ENCODE peak calls at places on chromosomes 1 and 21, in nine cellular contexts. D is endodermal cell; P is heart right ventricle; V is left lung; X is lung; O is lower lobe of right lung; H is CD4-positive, alpha-beta T cell; Q is CD8-positive, alpha-beta T cell; A is Peyer's patch. R is an unnamed sample. For H3K27me3, the result is how much of the 10 kb centered on the place peaks cover.

GRCh38 chr21:29538115-29538514 is 239.4 kb downstream of the BACH1 start:
- DNase-seq in D (no peak), P (no peak), V (no peak), X (no peak), O (no peak), H (no peak), Q (no peak), A (no peak), R (no peak)

GRCh38 chr1:147225193-147225730 is at the start of gene FMO5:
- DNase-seq in D (peak), P (peak), V (peak), X (peak), O (peak), H (peak), Q (peak), A (peak), R (peak)

GRCh38 chr21:46038871-46039397 is 57.4 kb downstream of the COL6A1 start:
- DNase-seq in D (peak), P (peak), V (no peak), X (no peak), O (no peak), H (no peak), Q (no peak), A (no peak), R (no peak)

GRCh38 chr1:4693891-4694290 is 39.5 kb downstream of the AJAP1 start:
- DNase-seq in D (no peak), P (no peak), V (no peak), X (no peak), O (no peak), H (no peak), Q (no peak), A (no peak), R (no peak)

GRCh38 chr1:234658143-234658542 is 48.2 kb upstream of the IRF2BP2 start:
- DNase-seq in D (peak), P (no peak), V (peak), X (peak), O (peak), H (no peak), Q (no peak), A (no peak), R (peak)

GRCh38 chr21:45525910-45526306 is 16.3 kb downstream of the SLC19A1 start:
- DNase-seq in D (peak), P (peak), V (peak), X (no peak), O (peak), H (no peak), Q (no peak), A (no peak), R (no peak)

GRCh38 chr1:77036560-77036959 is 169.3 kb downstream of the ST6GALNAC5 start:
- DNase-seq in D (peak), P (no peak), V (no peak), X (no peak), O (no peak), H (no peak), Q (no peak), A (no peak), R (no peak)

GRCh38 chr1:22127248-22127647 is 15.6 kb downstream of the WNT4 start:
- DNase-seq in D (no peak), P (no peak), V (no peak), X (no peak), O (no peak), H (no peak), Q (no peak), A (no peak), R (no peak)

GRCh38 chr1:200895448-200895799 is 724 bp downstream of the INAVA start:
- DNase-seq in D (no peak), P (no peak), V (no peak), X (no peak), O (no peak), H (no peak), Q (no peak), A (no peak), R (no peak)

GRCh38 chr1:85992756-85993155 is 163.8 kb downstream of the COL24A1 start:
- DNase-seq in D (no peak), P (no peak), V (no peak), X (no peak), O (no peak), H (no peak), Q (no peak), A (no peak), R (no peak)

GRCh38 chr1:184469391-184469790 is 82.6 kb downstream of the C1orf21 start:
- DNase-seq in D (no peak), P (no peak), V (no peak), X (no peak), O (no peak), H (no peak), Q (no peak), A (no peak), R (no peak)

GRCh38 chr21:46366966-46367365 is 43.0 kb downstream of the PCNT start:
- DNase-seq in D (no peak), P (no peak), V (no peak), X (no peak), O (no peak), H (no peak), Q (no peak), A (no peak), R (no peak)

GRCh38 chr1:109926662-109927300 is 16.1 kb downstream of the CSF1 start:
- DNase-seq in D (peak), P (no peak), V (no peak), X (no peak), O (no peak), H (no peak), Q (no peak), A (no peak), R (no peak)

GRCh38 chr1:202623075-202623474 is 87.2 kb downstream of the SYT2 start:
- DNase-seq in D (no peak), P (peak), V (no peak), X (no peak), O (no peak), H (no peak), Q (no peak), A (no peak), R (no peak)

GRCh38 chr1:202624781-202625108 is 85.5 kb downstream of the SYT2 start:
- DNase-seq in D (no peak), P (no peak), V (no peak), X (no peak), O (no peak), H (no peak), Q (no peak), A (no peak), R (no peak)

GRCh38 chr1:202625416-202626360 is 84.6 kb downstream of the SYT2 start:
- DNase-seq in D (peak), P (peak), V (peak), X (peak), O (peak), H (peak), Q (peak), A (peak), R (peak)

GRCh38 chr1:202622388-202622787 is 87.9 kb downstream of the SYT2 start:
- DNase-seq in D (no peak), P (no peak), V (no peak), X (no peak), O (no peak), H (no peak), Q (no peak), A (no peak), R (no peak)

DNA sequence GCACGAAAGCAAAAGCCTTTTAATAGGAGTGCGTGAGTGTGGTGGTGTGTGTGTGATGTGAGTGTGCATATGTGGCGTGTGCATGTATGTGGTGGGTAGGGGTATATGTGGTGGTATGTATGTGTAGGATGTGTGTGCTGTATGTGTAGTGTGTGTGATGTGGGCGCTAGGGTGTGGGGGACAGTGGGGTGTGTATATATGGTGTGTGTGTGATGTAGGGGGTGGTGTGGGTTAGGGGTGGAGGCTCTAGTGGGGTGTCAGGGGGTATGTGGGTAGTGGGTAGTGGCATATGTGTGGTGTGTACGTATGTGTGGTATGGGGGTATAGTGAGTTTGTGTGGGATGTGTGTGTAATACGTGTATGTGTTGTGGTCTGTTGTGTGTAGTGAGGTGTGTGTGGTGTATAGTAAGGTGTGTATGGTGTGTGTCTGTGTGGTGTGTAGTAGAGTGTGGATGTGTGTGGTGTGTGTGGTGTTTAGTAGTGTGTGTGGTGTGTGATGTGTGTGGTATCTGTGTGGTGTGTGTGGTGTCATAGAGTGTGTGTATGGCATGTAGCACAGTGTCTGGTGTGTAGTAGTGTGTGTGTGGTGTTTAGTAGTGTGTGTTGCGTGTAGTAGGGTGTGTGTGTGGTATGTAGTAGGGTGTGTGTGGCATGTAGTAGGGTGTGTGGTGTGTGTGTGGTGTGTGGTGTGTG is 86.0 kb downstream of the SYT2 start:
- DNase-seq in D (no peak), P (no peak), V (no peak), X (no peak), O (no peak), H (no peak), Q (no peak), A (no peak), R (no peak)
- H3K27me3 ChIP-seq in D (under half), P (under half), V (under half), X (under half), O (under half), H (under half), Q (under half), A (under half), R (under half)

GRCh38 chr1:115086176-115086830 is 3.0 kb downstream of the TSPAN2 start:
- DNase-seq in D (no peak), P (no peak), V (no peak), X (no peak), O (no peak), H (no peak), Q (no peak), A (no peak), R (no peak)

GRCh38 chr1:115078708-115079107 is 10.6 kb downstream of the TSPAN2 start:
- DNase-seq in D (no peak), P (no peak), V (no peak), X (no peak), O (no peak), H (no peak), Q (no peak), A (no peak), R (no peak)

GRCh38 chr1:115084902-115085505 is 4.3 kb downstream of the TSPAN2 start:
- DNase-seq in D (no peak), P (no peak), V (no peak), X (no peak), O (no peak), H (no peak), Q (no peak), A (no peak), R (no peak)

GRCh38 chr1:115077984-115078330 is 11.3 kb downstream of the TSPAN2 start:
- DNase-seq in D (no peak), P (no peak), V (no peak), X (no peak), O (no peak), H (no peak), Q (no peak), A (no peak), R (no peak)

DNA sequence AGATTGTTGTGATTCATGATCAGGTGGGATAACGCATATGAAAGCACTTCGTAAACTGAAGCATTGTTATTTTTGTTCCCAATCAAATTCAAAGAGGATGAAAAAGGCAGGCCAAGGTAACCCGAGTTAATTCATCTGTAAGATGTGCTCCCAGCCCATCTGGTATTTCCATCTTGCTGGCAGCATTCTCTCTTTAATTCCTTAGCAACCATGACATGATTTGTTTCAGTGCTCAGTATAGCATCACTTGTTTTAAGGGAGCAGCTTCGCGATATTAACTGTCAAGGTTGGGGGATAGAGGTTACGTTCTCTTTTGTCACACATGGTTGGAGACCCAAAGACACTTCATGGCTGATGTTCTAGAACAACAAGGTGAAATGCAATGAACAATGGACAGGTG is 6.4 kb downstream of the TSPAN2 start:
- DNase-seq in D (no peak), P (no peak), V (no peak), X (no peak), O (no peak), H (no peak), Q (no peak), A (no peak), R (no peak)
- H3K27ac ChIP-seq in D (no peak), P (no peak), V (no peak), X (no peak), O (no peak), H (no peak), Q (no peak), A (no peak), R (no peak)

DNA sequence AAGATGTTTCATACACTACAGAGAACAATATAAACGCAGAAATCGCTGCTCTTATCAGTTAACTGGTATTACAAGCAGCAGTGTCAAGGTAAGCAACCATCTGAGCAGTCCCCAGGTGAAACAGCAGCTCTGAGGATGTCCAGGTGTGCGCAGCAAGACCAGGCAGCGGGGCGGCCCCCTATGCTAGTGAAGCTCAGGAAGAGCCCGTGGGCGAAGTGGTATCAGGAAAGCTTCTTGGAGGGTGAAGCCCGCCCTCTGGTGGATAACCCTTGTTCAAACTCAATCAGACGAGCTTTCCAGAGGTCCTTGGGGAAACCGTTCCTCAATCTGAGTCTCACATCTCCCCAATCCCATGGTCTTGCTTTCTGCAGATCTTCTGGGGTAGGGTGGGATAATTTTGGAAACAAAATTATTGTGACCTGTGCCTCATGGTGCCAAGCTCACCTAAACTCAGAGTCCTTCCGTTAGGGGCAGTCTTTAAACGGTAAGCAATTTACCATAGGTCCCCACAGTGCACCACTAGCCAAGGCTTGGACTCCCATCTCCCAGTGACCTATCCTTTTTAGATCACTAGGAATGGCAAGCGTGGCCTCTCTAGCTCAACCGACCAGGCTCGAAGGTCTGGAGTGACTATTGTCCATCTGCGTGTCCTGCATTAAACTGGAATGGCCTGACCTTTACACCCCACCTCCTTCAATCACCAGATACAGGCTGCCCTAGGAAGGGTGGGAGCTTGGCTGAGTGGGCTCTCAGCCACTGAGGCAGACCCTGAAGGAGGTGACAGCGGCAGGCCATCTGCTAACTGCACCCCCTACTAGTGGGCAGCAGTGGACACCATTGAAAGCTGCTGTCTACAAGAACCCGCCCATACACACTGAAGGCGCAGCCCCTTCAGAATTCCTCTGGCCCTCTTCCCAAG is 13.6 kb upstream of the FAM110D start:
- DNase-seq in D (peak), P (peak), V (peak), X (peak), O (peak), H (peak), Q (peak), A (peak), R (peak)
- TF ChIP-seq CTCF in D (peak), P (peak), V (peak), X (peak), O (peak), H (peak), Q (peak), A (peak), R (peak)

DNA sequence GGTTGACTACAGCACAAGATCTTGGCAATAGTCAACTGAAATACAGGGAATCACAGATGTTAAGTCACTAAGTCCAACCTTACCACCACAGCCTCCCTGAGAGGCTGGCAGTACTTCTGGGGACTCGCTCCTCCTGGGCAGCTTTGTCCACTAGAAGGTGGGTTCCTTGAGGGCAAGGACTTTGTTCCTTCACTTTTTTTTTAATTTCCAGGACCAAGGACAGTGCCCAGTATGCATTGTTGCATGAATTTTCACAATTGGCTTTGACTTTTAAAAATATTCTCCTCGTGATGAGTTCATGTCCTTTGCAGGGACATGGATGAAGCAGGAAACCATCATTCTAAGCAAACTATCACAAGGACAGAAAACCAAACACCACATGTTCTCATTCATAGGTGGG is 96.7 kb upstream of the IGSF21 start:
- DNase-seq in D (no peak), P (no peak), V (no peak), X (no peak), O (no peak), H (no peak), Q (no peak), A (no peak), R (no peak)
- H3K27me3 ChIP-seq in D (under half), P (half or more), V (under half), X (under half), O (under half), H (under half), Q (under half), A (under half), R (under half)

GRCh38 chr1:27633640-27634165 is 1.3 kb downstream of the FGR start:
- DNase-seq in D (no peak), P (no peak), V (no peak), X (no peak), O (no peak), H (no peak), Q (no peak), A (no peak), R (no peak)

GRCh38 chr1:27633298-27633610 is 1.7 kb downstream of the FGR start:
- DNase-seq in D (no peak), P (no peak), V (no peak), X (no peak), O (no peak), H (no peak), Q (no peak), A (no peak), R (no peak)

GRCh38 chr1:27634166-27634981 is 611 bp downstream of the FGR start:
- DNase-seq in D (peak), P (peak), V (no peak), X (no peak), O (peak), H (peak), Q (peak), A (peak), R (no peak)

GRCh38 chr1:27630859-27631491 is 4.0 kb downstream of the FGR start:
- DNase-seq in D (peak), P (no peak), V (peak), X (peak), O (peak), H (no peak), Q (no peak), A (peak), R (no peak)

GRCh38 chr1:27632387-27633297 is 2.3 kb downstream of the FGR start:
- DNase-seq in D (no peak), P (no peak), V (no peak), X (no peak), O (no peak), H (no peak), Q (peak), A (peak), R (no peak)
- H3K27ac ChIP-seq in D (no peak), P (peak), V (peak), X (peak), O (peak), H (peak), Q (no peak), A (peak), R (no peak)

GRCh38 chr1:226809785-226810571 is 60.4 kb upstream of the PSEN2 start:
- DNase-seq in D (no peak), P (no peak), V (no peak), X (no peak), O (no peak), H (no peak), Q (no peak), A (no peak), R (no peak)
- TF ChIP-seq CTCF in D (no peak), P (no peak), V (no peak), X (no peak), O (no peak), H (no peak), Q (no peak), A (no peak), R (no peak)

GRCh38 chr1:10648689-10649483 is 147.6 kb downstream of the CASZ1 start:
- DNase-seq in D (peak), P (no peak), V (no peak), X (no peak), O (no peak), H (no peak), Q (no peak), A (no peak), R (no peak)

GRCh38 chr1:10646347-10646861 is 150.0 kb downstream of the CASZ1 start:
- DNase-seq in D (peak), P (peak), V (no peak), X (no peak), O (no peak), H (no peak), Q (no peak), A (no peak), R (no peak)

GRCh38 chr1:10644307-10645128 is 151.9 kb downstream of the CASZ1 start:
- DNase-seq in D (no peak), P (no peak), V (no peak), X (no peak), O (no peak), H (no peak), Q (no peak), A (no peak), R (no peak)

GRCh38 chr1:10649484-10650201 is 146.8 kb downstream of the CASZ1 start:
- DNase-seq in D (peak), P (no peak), V (no peak), X (no peak), O (no peak), H (no peak), Q (no peak), A (no peak), R (no peak)

GRCh38 chr1:10647414-10648170 is 148.9 kb downstream of the CASZ1 start:
- DNase-seq in D (no peak), P (no peak), V (no peak), X (no peak), O (no peak), H (no peak), Q (no peak), A (no peak), R (no peak)
- H3K27me3 ChIP-seq in D (under half), P (under half), V (under half), X (under half), O (under half), H (under half), Q (under half), A (under half), R (under half)

GRCh38 chr1:8495928-8496401 is 178.1 kb downstream of the SLC45A1 start:
- DNase-seq in D (no peak), P (no peak), V (no peak), X (no peak), O (no peak), H (no peak), Q (no peak), A (no peak), R (no peak)

GRCh38 chr1:8497196-8497878 is 179.4 kb downstream of the SLC45A1 start:
- DNase-seq in D (no peak), P (no peak), V (no peak), X (no peak), O (no peak), H (no peak), Q (no peak), A (no peak), R (no peak)

GRCh38 chr1:8494681-8495080 is 176.8 kb downstream of the SLC45A1 start:
- DNase-seq in D (no peak), P (no peak), V (no peak), X (no peak), O (no peak), H (no peak), Q (no peak), A (no peak), R (no peak)

DNA sequence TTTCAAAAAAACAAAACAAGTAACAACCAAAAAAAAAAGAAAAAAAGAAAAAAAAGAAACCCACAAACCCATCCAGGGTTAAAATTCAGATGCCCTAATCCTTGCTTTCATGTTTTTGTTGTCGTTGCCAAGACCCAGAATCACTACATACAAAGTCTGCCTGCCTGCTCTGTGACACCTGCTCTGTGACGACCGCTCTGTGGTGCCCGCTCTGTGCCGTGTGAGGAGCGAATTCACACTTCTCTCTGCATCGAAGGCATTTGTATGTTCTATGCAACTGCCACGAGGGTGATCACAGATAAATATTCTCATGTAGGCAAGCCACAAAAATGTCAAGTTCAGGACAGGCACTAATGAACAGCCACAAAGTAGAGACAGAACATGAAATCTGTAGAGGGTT is 178.6 kb downstream of the SLC45A1 start:
- DNase-seq in D (no peak), P (no peak), V (no peak), X (no peak), O (no peak), H (no peak), Q (peak), A (no peak), R (no peak)
- H3K27ac ChIP-seq in D (no peak), P (no peak), V (no peak), X (no peak), O (no peak), H (no peak), Q (peak), A (peak), R (no peak)